ENCODE peak calls at places on chromosome 4, in four cellular contexts. C is HT1080, Z is AG10803, K is mucosa of gallbladder. Y is an unnamed sample.

GRCh38 chr4:53716011-53716410 is 124.7 kb upstream of the LNX1 start:
- DNase-seq in K (no peak), Z (peak; percentile 64), C (no peak), Y (no peak)

GRCh38 chr4:156738756-156739155 is 232.8 kb downstream of the PDGFC start:
- DNase-seq in Z (no peak), C (no peak), K (no peak), Y (no peak)

GRCh38 chr4:610411-611261 is 14.7 kb upstream of the PDE6B start:
- DNase-seq in K (peak; percentile 53), Z (peak; percentile 24), C (peak; percentile 57), Y (peak; percentile 47)

GRCh38 chr4:45350438-45350837 is 624.1 kb upstream of the GNPDA2 start:
- DNase-seq in C (peak; percentile 50), K (no peak), Z (peak; percentile 0), Y (no peak)

GRCh38 chr4:13302876-13303275 is 181.3 kb downstream of the RAB28 start:
- DNase-seq in Z (peak; percentile 79), C (no peak), K (no peak), Y (no peak)

GRCh38 chr4:98747659-98748091 is 89.3 kb upstream of the TSPAN5 start:
- DNase-seq in K (no peak), Z (no peak), C (no peak), Y (no peak)

GRCh38 chr4:143282170-143282760 is 54.4 kb upstream of the GAB1 start:
- DNase-seq in Z (peak; percentile 53), K (no peak), C (no peak), Y (no peak)

GRCh38 chr4:105060628-105061027 is 86.0 kb upstream of the TET2 start:
- DNase-seq in K (no peak), C (peak; percentile 89), Z (no peak), Y (no peak)

GRCh38 chr4:87589531-87589930 is 18.8 kb upstream of the DSPP start:
- DNase-seq in K (no peak), C (peak; percentile 82), Z (peak; percentile 90), Y (no peak)

GRCh38 chr4:102493257-102493656 is 7.9 kb upstream of the NFKB1 start:
- DNase-seq in Z (no peak), K (no peak), C (no peak), Y (no peak)

GRCh38 chr4:72468904-72469502 is 100.0 kb downstream of the ADAMTS3 start:
- DNase-seq in C (no peak), K (no peak), Z (peak; percentile 37), Y (no peak)

GRCh38 chr4:186021461-186022167 is 47.3 kb upstream of the TLR3 start:
- DNase-seq in C (peak; percentile 46), K (no peak), Z (peak; percentile 34), Y (no peak)

Y was measured in left lobe of liver.